ENCODE peak calls at places on chromosome 14, in nine cellular contexts. One of them, this sample, is unnamed.

GRCh38 chr14:61569783-61570182 is 125.5 kb upstream of the HIF1A start:
- DNase-seq in tibial artery: peak
- DNase-seq in upper lobe of right lung: peak
- DNase-seq in Caco-2: no peak
- DNase-seq in putamen: no peak
- DNase-seq in head of caudate nucleus: no peak
- DNase-seq in activated CD4-positive, alpha-beta T cell treated with anti-CD3 and anti-CD28 coated beads for 48 hours: peak
- DNase-seq in GM23338: no peak
- DNase-seq in NCI-H1694 treated with DMSO at 0.1 percent for 48 hours: no peak
- DNase-seq in this sample: no peak

GRCh38 chr14:72864712-72865365 is 29.1 kb downstream of the DPF3 start:
- DNase-seq in tibial artery: no peak
- DNase-seq in upper lobe of right lung: no peak
- DNase-seq in Caco-2: no peak
- DNase-seq in putamen: no peak
- DNase-seq in head of caudate nucleus: no peak
- DNase-seq in activated CD4-positive, alpha-beta T cell treated with anti-CD3 and anti-CD28 coated beads for 48 hours: no peak
- DNase-seq in GM23338: no peak
- DNase-seq in NCI-H1694 treated with DMSO at 0.1 percent for 48 hours: no peak
- DNase-seq in this sample: no peak

GRCh38 chr14:33692762-33693161 is 258.1 kb downstream of the EGLN3 start:
- DNase-seq in tibial artery: no peak
- DNase-seq in upper lobe of right lung: no peak
- DNase-seq in Caco-2: no peak
- DNase-seq in putamen: no peak
- DNase-seq in head of caudate nucleus: no peak
- DNase-seq in activated CD4-positive, alpha-beta T cell treated with anti-CD3 and anti-CD28 coated beads for 48 hours: no peak
- DNase-seq in GM23338: no peak
- DNase-seq in NCI-H1694 treated with DMSO at 0.1 percent for 48 hours: no peak
- DNase-seq in this sample: no peak

GRCh38 chr14:99575043-99576023 is 28.7 kb downstream of the CCDC85C start:
- DNase-seq in tibial artery: no peak
- DNase-seq in upper lobe of right lung: peak
- DNase-seq in Caco-2: peak
- DNase-seq in putamen: no peak
- DNase-seq in head of caudate nucleus: no peak
- DNase-seq in activated CD4-positive, alpha-beta T cell treated with anti-CD3 and anti-CD28 coated beads for 48 hours: no peak
- DNase-seq in GM23338: no peak
- DNase-seq in NCI-H1694 treated with DMSO at 0.1 percent for 48 hours: peak
- DNase-seq in this sample: peak

GRCh38 chr14:52730708-52731111 is 744 bp downstream of the STYX start:
- DNase-seq in tibial artery: no peak
- DNase-seq in upper lobe of right lung: no peak
- DNase-seq in Caco-2: no peak
- DNase-seq in putamen: no peak
- DNase-seq in head of caudate nucleus: no peak
- DNase-seq in activated CD4-positive, alpha-beta T cell treated with anti-CD3 and anti-CD28 coated beads for 48 hours: no peak
- DNase-seq in GM23338: no peak
- DNase-seq in NCI-H1694 treated with DMSO at 0.1 percent for 48 hours: no peak
- DNase-seq in this sample: no peak

GRCh38 chr14:60183724-60184596 is 18.8 kb upstream of the DHRS7 start:
- DNase-seq in tibial artery: no peak
- DNase-seq in upper lobe of right lung: no peak
- DNase-seq in Caco-2: no peak
- DNase-seq in putamen: peak
- DNase-seq in head of caudate nucleus: no peak
- DNase-seq in activated CD4-positive, alpha-beta T cell treated with anti-CD3 and anti-CD28 coated beads for 48 hours: no peak
- DNase-seq in GM23338: peak
- DNase-seq in NCI-H1694 treated with DMSO at 0.1 percent for 48 hours: peak
- DNase-seq in this sample: peak

GRCh38 chr14:50060871-50061663 is 55.3 kb downstream of the VCPKMT start:
- DNase-seq in tibial artery: peak
- DNase-seq in upper lobe of right lung: peak
- DNase-seq in Caco-2: peak
- DNase-seq in putamen: peak
- DNase-seq in head of caudate nucleus: peak
- DNase-seq in activated CD4-positive, alpha-beta T cell treated with anti-CD3 and anti-CD28 coated beads for 48 hours: peak
- DNase-seq in GM23338: peak
- DNase-seq in NCI-H1694 treated with DMSO at 0.1 percent for 48 hours: peak
- DNase-seq in this sample: no peak

GRCh38 chr14:102279688-102280348 is 25.1 kb downstream of the MOK start:
- DNase-seq in tibial artery: no peak
- DNase-seq in upper lobe of right lung: no peak
- DNase-seq in Caco-2: peak
- DNase-seq in putamen: no peak
- DNase-seq in head of caudate nucleus: peak
- DNase-seq in activated CD4-positive, alpha-beta T cell treated with anti-CD3 and anti-CD28 coated beads for 48 hours: peak
- DNase-seq in GM23338: peak
- DNase-seq in NCI-H1694 treated with DMSO at 0.1 percent for 48 hours: no peak
- DNase-seq in this sample: no peak

GRCh38 chr14:75334191-75335051 is 55.8 kb downstream of the FOS start:
- DNase-seq in tibial artery: no peak
- DNase-seq in upper lobe of right lung: peak
- DNase-seq in Caco-2: no peak
- DNase-seq in putamen: no peak
- DNase-seq in head of caudate nucleus: peak
- DNase-seq in activated CD4-positive, alpha-beta T cell treated with anti-CD3 and anti-CD28 coated beads for 48 hours: peak
- DNase-seq in GM23338: no peak
- DNase-seq in NCI-H1694 treated with DMSO at 0.1 percent for 48 hours: no peak
- DNase-seq in this sample: no peak

GRCh38 chr14:21098134-21098891 is at the start of gene ZNF219:
- DNase-seq in tibial artery: peak
- DNase-seq in upper lobe of right lung: peak
- DNase-seq in Caco-2: peak
- DNase-seq in putamen: no peak
- DNase-seq in head of caudate nucleus: peak
- DNase-seq in activated CD4-positive, alpha-beta T cell treated with anti-CD3 and anti-CD28 coated beads for 48 hours: peak
- DNase-seq in GM23338: peak
- DNase-seq in NCI-H1694 treated with DMSO at 0.1 percent for 48 hours: peak
- DNase-seq in this sample: no peak

GRCh38 chr14:74670726-74671125 is 42.2 kb downstream of the AREL1 start:
- DNase-seq in tibial artery: no peak
- DNase-seq in upper lobe of right lung: no peak
- DNase-seq in Caco-2: no peak
- DNase-seq in putamen: no peak
- DNase-seq in head of caudate nucleus: no peak
- DNase-seq in activated CD4-positive, alpha-beta T cell treated with anti-CD3 and anti-CD28 coated beads for 48 hours: no peak
- DNase-seq in GM23338: no peak
- DNase-seq in NCI-H1694 treated with DMSO at 0.1 percent for 48 hours: no peak
- DNase-seq in this sample: no peak

GRCh38 chr14:24321212-24321975 is 10.1 kb downstream of the LTB4R start:
- DNase-seq in tibial artery: no peak
- DNase-seq in upper lobe of right lung: no peak
- DNase-seq in Caco-2: no peak
- DNase-seq in putamen: no peak
- DNase-seq in head of caudate nucleus: no peak
- DNase-seq in activated CD4-positive, alpha-beta T cell treated with anti-CD3 and anti-CD28 coated beads for 48 hours: no peak
- DNase-seq in GM23338: peak
- DNase-seq in NCI-H1694 treated with DMSO at 0.1 percent for 48 hours: no peak
- DNase-seq in this sample: no peak

GRCh38 chr14:89024691-89025090 is 200.2 kb downstream of the TTC8 start:
- DNase-seq in tibial artery: no peak
- DNase-seq in upper lobe of right lung: no peak
- DNase-seq in Caco-2: no peak
- DNase-seq in putamen: no peak
- DNase-seq in head of caudate nucleus: no peak
- DNase-seq in activated CD4-positive, alpha-beta T cell treated with anti-CD3 and anti-CD28 coated beads for 48 hours: no peak
- DNase-seq in GM23338: no peak
- DNase-seq in NCI-H1694 treated with DMSO at 0.1 percent for 48 hours: no peak
- DNase-seq in this sample: no peak

GRCh38 chr14:99511421-99512109 is 30.4 kb downstream of the CCNK start:
- DNase-seq in tibial artery: peak
- DNase-seq in upper lobe of right lung: no peak
- DNase-seq in Caco-2: no peak
- DNase-seq in putamen: no peak
- DNase-seq in head of caudate nucleus: peak
- DNase-seq in activated CD4-positive, alpha-beta T cell treated with anti-CD3 and anti-CD28 coated beads for 48 hours: no peak
- DNase-seq in GM23338: no peak
- DNase-seq in NCI-H1694 treated with DMSO at 0.1 percent for 48 hours: no peak
- DNase-seq in this sample: no peak

GRCh38 chr14:33617154-33617553 is 333.7 kb downstream of the EGLN3 start:
- DNase-seq in tibial artery: no peak
- DNase-seq in upper lobe of right lung: no peak
- DNase-seq in Caco-2: no peak
- DNase-seq in putamen: no peak
- DNase-seq in head of caudate nucleus: no peak
- DNase-seq in activated CD4-positive, alpha-beta T cell treated with anti-CD3 and anti-CD28 coated beads for 48 hours: no peak
- DNase-seq in GM23338: no peak
- DNase-seq in NCI-H1694 treated with DMSO at 0.1 percent for 48 hours: no peak
- DNase-seq in this sample: no peak

GRCh38 chr14:59632381-59632780 is 55.8 kb upstream of the CCDC175 start:
- DNase-seq in tibial artery: no peak
- DNase-seq in upper lobe of right lung: no peak
- DNase-seq in Caco-2: no peak
- DNase-seq in putamen: no peak
- DNase-seq in head of caudate nucleus: peak
- DNase-seq in activated CD4-positive, alpha-beta T cell treated with anti-CD3 and anti-CD28 coated beads for 48 hours: peak
- DNase-seq in GM23338: peak
- DNase-seq in NCI-H1694 treated with DMSO at 0.1 percent for 48 hours: peak
- DNase-seq in this sample: no peak

GRCh38 chr14:72892879-72893635 is 844 bp downstream of the DPF3 start:
- DNase-seq in tibial artery: no peak
- DNase-seq in upper lobe of right lung: peak
- DNase-seq in Caco-2: no peak
- DNase-seq in putamen: peak
- DNase-seq in head of caudate nucleus: peak
- DNase-seq in activated CD4-positive, alpha-beta T cell treated with anti-CD3 and anti-CD28 coated beads for 48 hours: peak
- DNase-seq in GM23338: peak
- DNase-seq in NCI-H1694 treated with DMSO at 0.1 percent for 48 hours: peak
- DNase-seq in this sample: no peak

GRCh38 chr14:54837508-54838149 is 65.0 kb downstream of the GCH1 start:
- DNase-seq in tibial artery: no peak
- DNase-seq in upper lobe of right lung: no peak
- DNase-seq in Caco-2: peak
- DNase-seq in putamen: no peak
- DNase-seq in head of caudate nucleus: no peak
- DNase-seq in activated CD4-positive, alpha-beta T cell treated with anti-CD3 and anti-CD28 coated beads for 48 hours: no peak
- DNase-seq in GM23338: no peak
- DNase-seq in NCI-H1694 treated with DMSO at 0.1 percent for 48 hours: no peak
- DNase-seq in this sample: no peak

GRCh38 chr14:102907303-102907844 is 15.1 kb upstream of the AMN start:
- DNase-seq in tibial artery: no peak
- DNase-seq in upper lobe of right lung: peak
- DNase-seq in Caco-2: no peak
- DNase-seq in putamen: no peak
- DNase-seq in head of caudate nucleus: no peak
- DNase-seq in activated CD4-positive, alpha-beta T cell treated with anti-CD3 and anti-CD28 coated beads for 48 hours: no peak
- DNase-seq in GM23338: no peak
- DNase-seq in NCI-H1694 treated with DMSO at 0.1 percent for 48 hours: no peak
- DNase-seq in this sample: no peak

GRCh38 chr14:88189040-88189839 is 133.8 kb downstream of the KCNK10 start:
- DNase-seq in tibial artery: no peak
- DNase-seq in upper lobe of right lung: no peak
- DNase-seq in Caco-2: peak
- DNase-seq in putamen: peak
- DNase-seq in head of caudate nucleus: peak
- DNase-seq in activated CD4-positive, alpha-beta T cell treated with anti-CD3 and anti-CD28 coated beads for 48 hours: peak
- DNase-seq in GM23338: peak
- DNase-seq in NCI-H1694 treated with DMSO at 0.1 percent for 48 hours: peak
- DNase-seq in this sample: peak

GRCh38 chr14:89921896-89922548 is 32.5 kb downstream of the EFCAB11 start:
- DNase-seq in tibial artery: no peak
- DNase-seq in upper lobe of right lung: no peak
- DNase-seq in Caco-2: no peak
- DNase-seq in putamen: peak
- DNase-seq in head of caudate nucleus: peak
- DNase-seq in activated CD4-positive, alpha-beta T cell treated with anti-CD3 and anti-CD28 coated beads for 48 hours: no peak
- DNase-seq in GM23338: no peak
- DNase-seq in NCI-H1694 treated with DMSO at 0.1 percent for 48 hours: no peak
- DNase-seq in this sample: no peak

GRCh38 chr14:59631237-59631636 is 54.6 kb upstream of the CCDC175 start:
- DNase-seq in tibial artery: no peak
- DNase-seq in upper lobe of right lung: no peak
- DNase-seq in Caco-2: no peak
- DNase-seq in putamen: no peak
- DNase-seq in head of caudate nucleus: no peak
- DNase-seq in activated CD4-positive, alpha-beta T cell treated with anti-CD3 and anti-CD28 coated beads for 48 hours: no peak
- DNase-seq in GM23338: peak
- DNase-seq in NCI-H1694 treated with DMSO at 0.1 percent for 48 hours: peak
- DNase-seq in this sample: no peak

GRCh38 chr14:23183076-23183475 is 384 bp downstream of the SLC7A8 start:
- DNase-seq in tibial artery: no peak
- DNase-seq in upper lobe of right lung: no peak
- DNase-seq in Caco-2: no peak
- DNase-seq in putamen: no peak
- DNase-seq in head of caudate nucleus: no peak
- DNase-seq in activated CD4-positive, alpha-beta T cell treated with anti-CD3 and anti-CD28 coated beads for 48 hours: no peak
- DNase-seq in GM23338: peak
- DNase-seq in NCI-H1694 treated with DMSO at 0.1 percent for 48 hours: no peak
- DNase-seq in this sample: no peak

GRCh38 chr14:49189381-49189780 is 396.8 kb downstream of the RPS29 start:
- DNase-seq in tibial artery: no peak
- DNase-seq in upper lobe of right lung: no peak
- DNase-seq in Caco-2: no peak
- DNase-seq in putamen: no peak
- DNase-seq in head of caudate nucleus: no peak
- DNase-seq in activated CD4-positive, alpha-beta T cell treated with anti-CD3 and anti-CD28 coated beads for 48 hours: no peak
- DNase-seq in GM23338: no peak
- DNase-seq in NCI-H1694 treated with DMSO at 0.1 percent for 48 hours: no peak
- DNase-seq in this sample: no peak

GRCh38 chr14:58731465-58732330 is 93.9 kb downstream of the DACT1 start:
- DNase-seq in tibial artery: no peak
- DNase-seq in upper lobe of right lung: no peak
- DNase-seq in Caco-2: no peak
- DNase-seq in putamen: no peak
- DNase-seq in head of caudate nucleus: no peak
- DNase-seq in activated CD4-positive, alpha-beta T cell treated with anti-CD3 and anti-CD28 coated beads for 48 hours: no peak
- DNase-seq in GM23338: no peak
- DNase-seq in NCI-H1694 treated with DMSO at 0.1 percent for 48 hours: no peak
- DNase-seq in this sample: no peak

GRCh38 chr14:101187816-101188570 is 284.5 kb upstream of the RTL1 start:
- DNase-seq in tibial artery: no peak
- DNase-seq in upper lobe of right lung: peak
- DNase-seq in Caco-2: no peak
- DNase-seq in putamen: no peak
- DNase-seq in head of caudate nucleus: peak
- DNase-seq in activated CD4-positive, alpha-beta T cell treated with anti-CD3 and anti-CD28 coated beads for 48 hours: no peak
- DNase-seq in GM23338: peak
- DNase-seq in NCI-H1694 treated with DMSO at 0.1 percent for 48 hours: no peak
- DNase-seq in this sample: no peak

GRCh38 chr14:88210426-88210825 is 112.6 kb downstream of the KCNK10 start:
- DNase-seq in tibial artery: no peak
- DNase-seq in upper lobe of right lung: no peak
- DNase-seq in Caco-2: no peak
- DNase-seq in putamen: no peak
- DNase-seq in head of caudate nucleus: no peak
- DNase-seq in activated CD4-positive, alpha-beta T cell treated with anti-CD3 and anti-CD28 coated beads for 48 hours: no peak
- DNase-seq in GM23338: no peak
- DNase-seq in NCI-H1694 treated with DMSO at 0.1 percent for 48 hours: no peak
- DNase-seq in this sample: no peak

GRCh38 chr14:96730386-96730785 is 66.8 kb upstream of the VRK1 start:
- DNase-seq in tibial artery: no peak
- DNase-seq in upper lobe of right lung: no peak
- DNase-seq in Caco-2: no peak
- DNase-seq in putamen: no peak
- DNase-seq in head of caudate nucleus: no peak
- DNase-seq in activated CD4-positive, alpha-beta T cell treated with anti-CD3 and anti-CD28 coated beads for 48 hours: no peak
- DNase-seq in GM23338: no peak
- DNase-seq in NCI-H1694 treated with DMSO at 0.1 percent for 48 hours: no peak
- DNase-seq in this sample: no peak

GRCh38 chr14:27181304-27181703 is 583.5 kb upstream of the NOVA1 start:
- DNase-seq in tibial artery: no peak
- DNase-seq in upper lobe of right lung: no peak
- DNase-seq in Caco-2: no peak
- DNase-seq in putamen: no peak
- DNase-seq in head of caudate nucleus: no peak
- DNase-seq in activated CD4-positive, alpha-beta T cell treated with anti-CD3 and anti-CD28 coated beads for 48 hours: no peak
- DNase-seq in GM23338: no peak
- DNase-seq in NCI-H1694 treated with DMSO at 0.1 percent for 48 hours: no peak
- DNase-seq in this sample: no peak

GRCh38 chr14:31207287-31207745 is 277 bp downstream of the HECTD1 start:
- DNase-seq in tibial artery: no peak
- DNase-seq in upper lobe of right lung: no peak
- DNase-seq in Caco-2: peak
- DNase-seq in putamen: no peak
- DNase-seq in head of caudate nucleus: no peak
- DNase-seq in activated CD4-positive, alpha-beta T cell treated with anti-CD3 and anti-CD28 coated beads for 48 hours: no peak
- DNase-seq in GM23338: no peak
- DNase-seq in NCI-H1694 treated with DMSO at 0.1 percent for 48 hours: no peak
- DNase-seq in this sample: no peak

GRCh38 chr14:104885031-104885972 is 20.2 kb downstream of the CEP170B start:
- DNase-seq in tibial artery: no peak
- DNase-seq in upper lobe of right lung: no peak
- DNase-seq in Caco-2: no peak
- DNase-seq in putamen: no peak
- DNase-seq in head of caudate nucleus: no peak
- DNase-seq in activated CD4-positive, alpha-beta T cell treated with anti-CD3 and anti-CD28 coated beads for 48 hours: no peak
- DNase-seq in GM23338: no peak
- DNase-seq in NCI-H1694 treated with DMSO at 0.1 percent for 48 hours: no peak
- DNase-seq in this sample: no peak